ENCODE peak calls at places on chromosomes 11 and 22, in four cellular contexts. H, T, A and B are unnamed samples.

GRCh38 chr11:95791385-95792033 is 1.2 kb downstream of the CEP57 start:
- DNase-seq in H (no peak), T (no peak), A (no peak), B (no peak)

GRCh38 chr11:115707180-115707905 is 203.1 kb upstream of the CADM1 start:
- DNase-seq in H (peak), T (no peak), A (no peak), B (no peak)

GRCh38 chr11:74683941-74684481 is 47.2 kb downstream of the CHRDL2 start:
- DNase-seq in H (no peak), T (peak), A (no peak), B (no peak)

GRCh38 chr11:92978226-92979111 is 9.0 kb downstream of the MTNR1B start:
- DNase-seq in H (no peak), T (no peak), A (peak), B (no peak)

GRCh38 chr11:43278302-43278956 is 33.4 kb upstream of the API5 start:
- DNase-seq in H (peak), T (no peak), A (no peak), B (no peak)

GRCh38 chr22:43884600-43885318 is 7.1 kb downstream of the PNPLA5 start:
- DNase-seq in H (peak), T (peak), A (peak), B (peak)

GRCh38 chr22:17941501-17942406 is 82.6 kb downstream of the MICAL3 start:
- DNase-seq in H (no peak), T (no peak), A (no peak), B (no peak)

GRCh38 chr11:37533087-37533486 is 935.1 kb upstream of the RAG2 start:
- DNase-seq in H (no peak), T (no peak), A (no peak), B (no peak)

GRCh38 chr11:64036081-64037026 is 623 bp downstream of the FLRT1 start:
- DNase-seq in H (no peak), T (no peak), A (peak), B (no peak)

GRCh38 chr22:46088541-46089311 is 61.6 kb upstream of the PPARA start:
- DNase-seq in H (no peak), T (peak), A (peak), B (no peak)

GRCh38 chr11:32400196-32400595 is 35.1 kb downstream of the WT1 start:
- DNase-seq in H (no peak), T (no peak), A (no peak), B (no peak)

GRCh38 chr11:34653851-34654490 is 33.1 kb downstream of the EHF start:
- DNase-seq in H (no peak), T (peak), A (no peak), B (no peak)

GRCh38 chr22:41561788-41562187 is 978 bp downstream of the CSDC2 start:
- DNase-seq in H (no peak), T (no peak), A (peak), B (no peak)

GRCh38 chr11:110724358-110724757 is 12.1 kb upstream of the ARHGAP20 start:
- DNase-seq in H (no peak), T (no peak), A (no peak), B (no peak)

GRCh38 chr11:57650739-57651090 is 1.0 kb upstream of the YPEL4 start:
- DNase-seq in H (no peak), T (no peak), A (no peak), B (no peak)

GRCh38 chr11:123426766-123427165 is 3.3 kb upstream of the GRAMD1B start:
- DNase-seq in H (no peak), T (no peak), A (no peak), B (no peak)

GRCh38 chr11:32435511-32435946 is at the start of gene WT1:
- DNase-seq in H (no peak), T (no peak), A (peak), B (no peak)

GRCh38 chr11:43941257-43941879 is 1.1 kb upstream of the C11orf96 start:
- DNase-seq in H (no peak), T (no peak), A (no peak), B (no peak)

GRCh38 chr11:62567018-62567633 is 6.6 kb downstream of the EEF1G start:
- DNase-seq in H (peak), T (no peak), A (no peak), B (no peak)

GRCh38 chr11:38839076-38839475 is 2241.0 kb upstream of the RAG2 start:
- DNase-seq in H (no peak), T (no peak), A (no peak), B (no peak)

GRCh38 chr11:44565746-44566558 is 489 bp downstream of the CD82 start:
- DNase-seq in H (no peak), T (no peak), A (no peak), B (no peak)

GRCh38 chr11:6968816-6969215 is 42.6 kb downstream of the ZNF215 start:
- DNase-seq in H (no peak), T (no peak), A (no peak), B (no peak)

GRCh38 chr11:1514349-1515061 is 27.9 kb upstream of the MOB2 start:
- DNase-seq in H (no peak), T (no peak), A (peak), B (no peak)

GRCh38 chr11:30471244-30471643 is 114.9 kb downstream of the MPPED2 start:
- DNase-seq in H (no peak), T (no peak), A (no peak), B (no peak)

GRCh38 chr11:72226701-72227100 is 2.1 kb downstream of the INPPL1 start:
- DNase-seq in H (no peak), T (no peak), A (no peak), B (no peak)

GRCh38 chr22:48898524-48899377 is 928.9 kb downstream of the BRD1 start:
- DNase-seq in H (no peak), T (peak), A (no peak), B (no peak)

GRCh38 chr11:86167499-86168161 is 76.9 kb upstream of the EED start:
- DNase-seq in H (no peak), T (no peak), A (no peak), B (no peak)

GRCh38 chr11:69373251-69373635 is 79.3 kb downstream of the MYEOV start:
- DNase-seq in H (no peak), T (no peak), A (no peak), B (no peak)

GRCh38 chr11:83172551-83172950 is 15.6 kb downstream of the PCF11 start:
- DNase-seq in H (no peak), T (no peak), A (no peak), B (no peak)

GRCh38 chr11:128509990-128510389 is 77.4 kb downstream of the ETS1 start:
- DNase-seq in H (no peak), T (no peak), A (no peak), B (no peak)

GRCh38 chr11:128506999-128507591 is 80.3 kb downstream of the ETS1 start:
- DNase-seq in H (no peak), T (peak), A (peak), B (no peak)

GRCh38 chr11:128506384-128506783 is 81.0 kb downstream of the ETS1 start:
- DNase-seq in H (no peak), T (no peak), A (no peak), B (no peak)

GRCh38 chr11:128508785-128509518 is 78.4 kb downstream of the ETS1 start:
- DNase-seq in H (no peak), T (no peak), A (no peak), B (no peak)

GRCh38 chr11:128507936-128508335 is 79.4 kb downstream of the ETS1 start:
- DNase-seq in H (no peak), T (no peak), A (no peak), B (no peak)
- H3K4me3 ChIP-seq in H (no peak), T (peak), A (peak), B (no peak)

GRCh38 chr11:114367244-114367957 is 32.9 kb downstream of the C11orf71 start:
- DNase-seq in H (no peak), T (no peak), A (no peak), B (no peak)
- H3K4me3 ChIP-seq in H (no peak), T (no peak), A (no peak), B (no peak)

GRCh38 chr11:2928605-2929510 is at the start of gene PHLDA2:
- DNase-seq in H (peak), T (peak), A (peak), B (peak)

GRCh38 chr11:2930705-2931415 is 1.6 kb upstream of the PHLDA2 start:
- DNase-seq in H (peak), T (peak), A (peak), B (peak)

GRCh38 chr11:2927851-2928604 is 1.2 kb downstream of the PHLDA2 start:
- DNase-seq in H (no peak), T (peak), A (peak), B (no peak)

GRCh38 chr11:2929880-2930704 is 872 bp upstream of the PHLDA2 start:
- DNase-seq in H (peak), T (peak), A (no peak), B (no peak)

DNA sequence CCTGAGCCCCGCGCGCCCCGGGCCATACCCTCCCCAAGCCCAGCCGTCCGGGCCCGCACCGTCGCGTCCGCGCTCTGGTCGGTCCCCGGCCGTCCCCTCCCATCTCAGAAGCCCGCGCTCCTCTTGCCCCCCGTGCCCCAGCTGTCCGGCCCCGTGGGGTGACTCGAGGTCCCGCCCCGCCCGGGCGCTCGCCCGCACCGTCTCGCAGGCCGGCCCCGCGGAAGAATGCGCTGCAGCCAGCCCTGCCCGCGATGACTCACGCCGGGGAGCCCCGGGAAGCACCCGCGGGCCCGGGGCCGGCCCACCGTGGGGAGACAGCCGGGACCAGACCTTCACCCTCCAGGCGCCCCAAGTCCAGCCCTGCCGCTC is 275 bp upstream of the PHLDA2 start:
- DNase-seq in H (peak), T (peak), A (no peak), B (no peak)
- H3K4me3 ChIP-seq in H (peak), T (peak), A (peak), B (peak)

GRCh38 chr11:76237041-76237649 is 30.8 kb upstream of the WNT11 start:
- DNase-seq in H (no peak), T (no peak), A (no peak), B (no peak)
- H3K4me3 ChIP-seq in H (no peak), T (no peak), A (peak), B (no peak)